ENCODE peak calls at places on chromosomes 16 and 17, in eight cellular contexts. V is fibroblast of the aortic adventitia, O is testis, D is gastrocnemius medialis, P is AG10803, K is fibroblast of lung, B is BJ, S is fibroblast of mammary gland. Q is an unnamed sample.

GRCh38 chr17:81044764-81045589 is 10.0 kb downstream of the BAIAP2 start:
- DNase-seq in V (peak), O (peak), D (peak), P (peak), K (peak), B (no peak), S (peak), Q (no peak)

GRCh38 chr17:77796201-77796860 is 162.2 kb upstream of the TNRC6C start:
- DNase-seq in V (peak), O (no peak), D (no peak), P (peak), K (peak), B (no peak), S (peak), Q (no peak)

GRCh38 chr17:39264119-39264518 is 38.4 kb upstream of the STAC2 start:
- DNase-seq in V (peak), O (peak), D (peak), P (peak), K (no peak), B (no peak), S (peak), Q (no peak)

GRCh38 chr17:65984299-65984698 is 207.6 kb downstream of the CEP112 start:
- DNase-seq in V (peak), O (no peak), D (no peak), P (no peak), K (peak), B (no peak), S (peak), Q (no peak)

GRCh38 chr17:35766903-35767510 is 6.3 kb downstream of the C17orf50 start:
- DNase-seq in V (peak), O (no peak), D (no peak), P (peak), K (no peak), B (no peak), S (peak), Q (peak)

GRCh38 chr16:86768999-86769398 is 190.7 kb downstream of the FOXL1 start:
- DNase-seq in V (peak), O (no peak), D (no peak), P (peak), K (peak), B (no peak), S (peak), Q (peak)

GRCh38 chr17:17669081-17669850 is 12.0 kb upstream of the RAI1 start:
- DNase-seq in V (peak), O (no peak), D (no peak), P (no peak), K (peak), B (no peak), S (peak), Q (no peak)

GRCh38 chr17:57607553-57608120 is 137.5 kb downstream of the CCDC182 start:
- DNase-seq in V (no peak), O (no peak), D (peak), P (no peak), K (no peak), B (no peak), S (peak), Q (peak)

GRCh38 chr17:12922120-12922519 is 95.7 kb downstream of the ELAC2 start:
- DNase-seq in V (no peak), O (no peak), D (no peak), P (no peak), K (no peak), B (no peak), S (no peak), Q (no peak)

GRCh38 chr16:51430716-51431369 is 279.8 kb upstream of the SALL1 start:
- DNase-seq in V (no peak), O (no peak), D (no peak), P (no peak), K (no peak), B (no peak), S (no peak), Q (no peak)

GRCh38 chr16:30112197-30113030 is 923 bp downstream of the GDPD3 start:
- DNase-seq in V (peak), O (peak), D (peak), P (peak), K (peak), B (no peak), S (peak), Q (peak)

GRCh38 chr16:12499032-12499735 is 304.5 kb downstream of the CPPED1 start:
- DNase-seq in V (no peak), O (no peak), D (no peak), P (no peak), K (no peak), B (no peak), S (no peak), Q (no peak)

GRCh38 chr16:85524630-85525463 is 88.3 kb upstream of the GSE1 start:
- DNase-seq in V (peak), O (no peak), D (peak), P (peak), K (peak), B (no peak), S (peak), Q (peak)

GRCh38 chr17:19933221-19933620 is 44.4 kb downstream of the AKAP10 start:
- DNase-seq in V (no peak), O (no peak), D (no peak), P (no peak), K (peak), B (no peak), S (no peak), Q (no peak)

GRCh38 chr17:71334041-71334781 is 786.6 kb upstream of the SOX9 start:
- DNase-seq in V (no peak), O (no peak), D (no peak), P (peak), K (no peak), B (no peak), S (peak), Q (no peak)

GRCh38 chr16:89922884-89923639 is at the start of gene TUBB3:
- DNase-seq in V (peak), O (peak), D (no peak), P (peak), K (peak), B (no peak), S (peak), Q (peak)

GRCh38 chr17:4204676-4205075 is 59.1 kb downstream of the ANKFY1 start:
- DNase-seq in V (peak), O (peak), D (peak), P (peak), K (peak), B (peak), S (peak), Q (no peak)

GRCh38 chr16:2090819-2091721 is 43.3 kb downstream of the TSC2 start:
- DNase-seq in V (no peak), O (peak), D (peak), P (no peak), K (peak), B (no peak), S (peak), Q (peak)

GRCh38 chr16:2835638-2836493 is 5.8 kb downstream of the ZG16B start:
- DNase-seq in V (peak), O (no peak), D (no peak), P (peak), K (peak), B (peak), S (peak), Q (peak)

GRCh38 chr17:33602981-33603380 is 309.9 kb upstream of the ASIC2 start:
- DNase-seq in V (no peak), O (no peak), D (no peak), P (no peak), K (no peak), B (no peak), S (no peak), Q (no peak)

GRCh38 chr17:80225230-80225629 is 5.0 kb downstream of the SLC26A11 start:
- DNase-seq in V (no peak), O (no peak), D (no peak), P (no peak), K (no peak), B (no peak), S (no peak), Q (no peak)

GRCh38 chr17:37465058-37465616 is 24.6 kb upstream of the DUSP14 start:
- DNase-seq in V (peak), O (no peak), D (no peak), P (peak), K (peak), B (no peak), S (peak), Q (peak)

GRCh38 chr17:32701860-32702259 is 175.1 kb downstream of the MYO1D start:
- DNase-seq in V (no peak), O (no peak), D (no peak), P (no peak), K (no peak), B (no peak), S (no peak), Q (no peak)

GRCh38 chr16:68400924-68401460 is 47.3 kb downstream of the SMPD3 start:
- DNase-seq in V (no peak), O (no peak), D (no peak), P (no peak), K (no peak), B (no peak), S (no peak), Q (no peak)

GRCh38 chr17:38563362-38564253 is 42.1 kb downstream of the SRCIN1 start:
- DNase-seq in V (no peak), O (no peak), D (no peak), P (no peak), K (no peak), B (no peak), S (no peak), Q (no peak)

GRCh38 chr17:77471984-77472836 is 331.4 kb downstream of the SEC14L1 start:
- DNase-seq in V (peak), O (peak), D (no peak), P (peak), K (peak), B (no peak), S (peak), Q (peak)

GRCh38 chr17:43467981-43468541 is 15.7 kb upstream of the DHX8 start:
- DNase-seq in V (peak), O (no peak), D (peak), P (peak), K (peak), B (peak), S (peak), Q (peak)

GRCh38 chr16:90018297-90019200 is 707 bp downstream of the DBNDD1 start:
- DNase-seq in V (no peak), O (peak), D (no peak), P (no peak), K (no peak), B (no peak), S (no peak), Q (peak)

GRCh38 chr17:50710650-50711049 is 2.9 kb upstream of the ANKRD40 start:
- DNase-seq in V (no peak), O (no peak), D (no peak), P (no peak), K (no peak), B (no peak), S (no peak), Q (no peak)

GRCh38 chr17:62703269-62703775 is 75.9 kb downstream of the MRC2 start:
- DNase-seq in V (no peak), O (peak), D (no peak), P (peak), K (peak), B (no peak), S (peak), Q (peak)

GRCh38 chr17:29107933-29108805 is 65.2 kb downstream of the PIPOX start:
- DNase-seq in V (no peak), O (peak), D (peak), P (no peak), K (peak), B (no peak), S (no peak), Q (peak)

GRCh38 chr16:22888791-22889190 is 74.8 kb downstream of the HS3ST2 start:
- DNase-seq in V (no peak), O (no peak), D (no peak), P (no peak), K (no peak), B (no peak), S (no peak), Q (peak)

GRCh38 chr16:22728167-22728836 is 85.7 kb upstream of the HS3ST2 start:
- DNase-seq in V (no peak), O (no peak), D (no peak), P (no peak), K (no peak), B (no peak), S (no peak), Q (no peak)

GRCh38 chr16:50156590-50156989 is 3.5 kb downstream of the TENT4B start:
- DNase-seq in V (no peak), O (no peak), D (no peak), P (no peak), K (no peak), B (no peak), S (no peak), Q (no peak)

GRCh38 chr16:53078247-53078646 is 23.5 kb downstream of the CHD9 start:
- DNase-seq in V (no peak), O (no peak), D (no peak), P (no peak), K (no peak), B (no peak), S (no peak), Q (no peak)

GRCh38 chr16:60811051-60811608 is 1225.1 kb downstream of the CDH8 start:
- DNase-seq in V (no peak), O (no peak), D (no peak), P (peak), K (peak), B (no peak), S (no peak), Q (no peak)

GRCh38 chr17:55735784-55736405 is 13.2 kb upstream of the TMEM100 start:
- DNase-seq in V (peak), O (peak), D (no peak), P (peak), K (peak), B (no peak), S (peak), Q (peak)

GRCh38 chr16:30351586-30352419 is 3.3 kb downstream of the CD2BP2 start:
- DNase-seq in V (peak), O (peak), D (peak), P (peak), K (peak), B (no peak), S (peak), Q (no peak)

GRCh38 chr17:68195667-68196393 is 52.0 kb upstream of the AMZ2 start:
- DNase-seq in V (no peak), O (no peak), D (no peak), P (no peak), K (no peak), B (no peak), S (no peak), Q (no peak)
- H3K4me3 ChIP-seq in V (no peak), O (peak), D (peak), P (no peak), K (no peak), B (no peak), S (no peak), Q (no peak)

GRCh38 chr16:11306997-11307638 is 26.0 kb upstream of the PRM1 start:
- DNase-seq in V (no peak), O (no peak), D (no peak), P (no peak), K (no peak), B (no peak), S (no peak), Q (peak)
- TF ChIP-seq CTCF in V (no peak), O (no peak), D (no peak), P (no peak), K (no peak), B (no peak), S (no peak), Q (no peak)

DNA sequence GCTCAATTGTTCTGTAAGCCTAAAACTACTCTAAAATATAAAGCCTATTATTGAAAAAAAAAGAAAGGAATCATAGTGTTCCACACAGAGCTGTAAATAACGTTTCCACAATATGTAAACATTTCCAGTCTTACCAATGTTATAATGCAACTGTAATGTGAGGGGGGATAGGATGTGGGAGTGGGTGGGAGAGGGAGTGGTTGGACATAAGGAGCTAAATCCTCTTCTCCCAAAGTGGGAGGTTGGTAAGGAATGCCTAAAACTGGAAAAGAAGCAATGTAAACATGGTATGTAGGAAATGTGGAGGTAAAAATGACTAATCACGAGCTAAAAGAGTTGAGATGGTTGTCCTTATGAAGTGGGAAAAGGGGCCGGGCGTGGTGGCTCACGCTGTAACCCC is 17.6 kb upstream of the SBK1 start:
- DNase-seq in V (no peak), O (no peak), D (no peak), P (no peak), K (no peak), B (no peak), S (no peak), Q (no peak)
- H3K4me3 ChIP-seq in V (no peak), O (no peak), D (no peak), P (no peak), K (no peak), B (no peak), S (no peak), Q (no peak)

GRCh38 chr17:76398523-76399174 is 14.2 kb downstream of the SPHK1 start:
- DNase-seq in V (no peak), O (no peak), D (no peak), P (no peak), K (no peak), B (no peak), S (no peak), Q (no peak)

GRCh38 chr17:76397184-76397583 is 12.8 kb downstream of the SPHK1 start:
- DNase-seq in V (no peak), O (no peak), D (no peak), P (no peak), K (no peak), B (no peak), S (no peak), Q (no peak)

GRCh38 chr17:76399175-76400172 is 15.1 kb downstream of the SPHK1 start:
- DNase-seq in V (no peak), O (no peak), D (no peak), P (no peak), K (no peak), B (no peak), S (no peak), Q (no peak)

GRCh38 chr17:76395980-76396379 is 11.6 kb downstream of the SPHK1 start:
- DNase-seq in V (no peak), O (no peak), D (no peak), P (no peak), K (no peak), B (no peak), S (no peak), Q (no peak)

DNA sequence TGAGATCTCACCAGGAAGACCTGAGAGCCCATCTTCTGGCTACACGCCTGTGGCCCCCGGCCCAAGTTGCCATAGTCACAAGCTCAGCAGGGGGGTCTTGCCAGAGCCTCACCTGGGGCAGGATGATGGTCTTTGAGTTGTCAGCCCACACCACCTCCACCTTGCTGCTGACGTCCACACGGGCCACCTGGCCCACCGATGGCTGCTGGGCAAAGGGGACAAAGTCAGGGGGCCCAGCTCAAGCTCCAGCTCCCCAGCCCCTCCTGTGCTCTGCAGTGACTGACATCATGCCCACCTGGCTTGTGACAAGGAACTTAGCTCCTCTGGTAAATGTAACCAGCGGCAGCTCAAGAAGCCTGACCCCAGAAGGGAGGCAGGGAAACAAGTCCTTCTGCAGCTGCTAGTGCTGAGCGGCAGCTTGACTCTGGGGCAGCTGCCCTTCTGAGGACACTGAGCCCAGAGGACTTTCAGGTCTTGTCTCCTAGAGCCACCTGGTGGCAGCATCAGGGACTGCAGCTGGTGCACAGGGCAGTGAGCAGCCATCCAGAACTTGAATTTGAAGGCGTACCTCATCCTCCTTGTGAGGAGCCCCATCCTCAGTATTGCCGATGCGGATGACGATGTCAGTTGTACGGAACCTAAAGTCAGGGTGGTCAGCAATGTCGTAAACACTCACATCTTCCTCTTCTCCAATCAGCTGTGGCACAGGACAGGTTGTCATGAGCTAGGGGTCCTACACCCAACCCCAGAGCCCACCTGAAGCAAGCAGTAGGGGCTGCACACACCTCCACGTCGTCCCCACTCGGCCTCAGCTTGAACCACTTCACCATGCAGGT is 13.5 kb downstream of the SPHK1 start:
- DNase-seq in V (peak), O (peak), D (peak), P (peak), K (peak), B (no peak), S (peak), Q (peak)
- TF ChIP-seq CTCF in V (peak), O (peak), D (peak), P (peak), K (peak), B (peak), S (peak), Q (peak)

GRCh38 chr17:49508061-49508865 is 13.2 kb downstream of the NGFR start:
- DNase-seq in V (no peak), O (no peak), D (no peak), P (peak), K (no peak), B (no peak), S (peak), Q (peak)

GRCh38 chr17:49508891-49509587 is 13.9 kb downstream of the NGFR start:
- DNase-seq in V (no peak), O (no peak), D (no peak), P (no peak), K (no peak), B (no peak), S (no peak), Q (no peak)

GRCh38 chr17:49505854-49506253 is 10.8 kb downstream of the NGFR start:
- DNase-seq in V (no peak), O (peak), D (no peak), P (no peak), K (no peak), B (no peak), S (no peak), Q (no peak)

GRCh38 chr17:49504369-49504768 is 9.3 kb downstream of the NGFR start:
- DNase-seq in V (no peak), O (no peak), D (no peak), P (no peak), K (no peak), B (no peak), S (no peak), Q (no peak)

DNA sequence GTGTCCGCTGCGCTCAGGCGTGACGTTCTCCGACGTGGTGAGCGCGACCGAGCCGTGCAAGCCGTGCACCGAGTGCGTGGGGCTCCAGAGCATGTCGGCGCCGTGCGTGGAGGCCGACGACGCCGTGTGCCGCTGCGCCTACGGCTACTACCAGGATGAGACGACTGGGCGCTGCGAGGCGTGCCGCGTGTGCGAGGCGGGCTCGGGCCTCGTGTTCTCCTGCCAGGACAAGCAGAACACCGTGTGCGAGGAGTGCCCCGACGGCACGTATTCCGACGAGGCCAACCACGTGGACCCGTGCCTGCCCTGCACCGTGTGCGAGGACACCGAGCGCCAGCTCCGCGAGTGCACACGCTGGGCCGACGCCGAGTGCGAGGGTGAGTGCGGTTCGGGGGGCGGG is 11.2 kb downstream of the NGFR start:
- DNase-seq in V (no peak), O (no peak), D (no peak), P (no peak), K (no peak), B (no peak), S (no peak), Q (no peak)
- H3K4me3 ChIP-seq in V (no peak), O (peak), D (no peak), P (no peak), K (no peak), B (no peak), S (no peak), Q (no peak)